ENCODE peak calls at places on chromosomes 2 and 18, in eight cellular contexts. Y is WERI-Rb-1, V is A549, P is epithelial cell of esophagus, K is cardiac fibroblast, W is sigmoid colon, S is fibroblast of mammary gland, N is osteocyte. O is an unnamed sample.

GRCh38 chr2:98376301-98376945 is 30.2 kb downstream of the CNGA3 start:
- DNase-seq in N (peak; percentile 63), S (no peak), V (no peak), W (no peak), P (no peak), K (no peak), Y (peak; percentile 61), O (no peak)

GRCh38 chr2:10575566-10576300 is 114.0 kb downstream of the NOL10 start:
- DNase-seq in W (no peak), P (peak; percentile 93), S (peak; percentile 95), K (peak; percentile 56), V (peak; percentile 41), N (no peak), Y (no peak), O (no peak)

GRCh38 chr2:38508311-38509039 is 94.3 kb downstream of the HNRNPLL start:
- DNase-seq in N (peak; percentile 93), P (peak; percentile 88), K (peak; percentile 86), W (peak; percentile 95), Y (peak; percentile 94), S (peak; percentile 91), V (peak; percentile 83), O (no peak)

GRCh38 chr18:3449702-3450357 is at the start of gene TGIF1:
- DNase-seq in S (peak; percentile 80), P (peak; percentile 82), K (peak; percentile 94), V (peak; percentile 84), N (peak; percentile 91), W (peak; percentile 94), Y (peak; percentile 84), O (no peak)

GRCh38 chr2:122100371-122101150 is 345.1 kb downstream of the TSN start:
- DNase-seq in P (no peak), K (peak; percentile 46), W (no peak), Y (no peak), N (no peak), V (no peak), S (peak; percentile 12), O (no peak)

GRCh38 chr2:28956415-28956826 is 24.7 kb upstream of the TOGARAM2 start:
- DNase-seq in S (peak; percentile 41), K (peak; percentile 34), V (no peak), W (no peak), P (no peak), Y (peak; percentile 46), N (no peak), O (no peak)

GRCh38 chr2:119693967-119694366 is 15.0 kb downstream of the TMEM177 start:
- DNase-seq in N (no peak), Y (no peak), P (no peak), K (no peak), W (peak; percentile 8), V (no peak), S (no peak), O (no peak)

GRCh38 chr2:40403233-40403841 is 48.6 kb downstream of the SLC8A1 start:
- DNase-seq in S (peak; percentile 96), P (peak; percentile 91), K (peak; percentile 86), W (no peak), N (no peak), Y (no peak), V (peak; percentile 4), O (no peak)

GRCh38 chr2:102337012-102337411 is 18.6 kb upstream of the IL18R1 start:
- DNase-seq in V (peak; percentile 35), N (no peak), K (peak; percentile 79), W (no peak), Y (no peak), P (peak; percentile 85), S (peak; percentile 81), O (no peak)

GRCh38 chr18:8367217-8367988 is 241.8 kb upstream of the RAB12 start:
- DNase-seq in P (peak; percentile 30), Y (peak; percentile 54), W (no peak), N (no peak), K (peak; percentile 11), S (no peak), V (peak; percentile 7), O (no peak)

GRCh38 chr2:75428627-75429026 is 132.1 kb downstream of the EVA1A start:
- DNase-seq in S (no peak), N (no peak), P (no peak), W (no peak), Y (no peak), V (no peak), K (no peak), O (no peak)

GRCh38 chr2:234373060-234373459 is 123.8 kb downstream of the ARL4C start:
- DNase-seq in W (no peak), Y (no peak), K (no peak), S (no peak), P (peak; percentile 75), N (no peak), V (peak; percentile 39), O (no peak)

GRCh38 chr18:22488554-22488953 is 70.8 kb upstream of the CTAGE1 start:
- DNase-seq in K (peak; percentile 68), S (peak; percentile 84), W (peak; percentile 70), N (no peak), V (no peak), P (no peak), Y (no peak), O (no peak)

GRCh38 chr18:22493940-22494339 is 76.2 kb upstream of the CTAGE1 start:
- DNase-seq in N (no peak), P (no peak), W (no peak), Y (no peak), K (peak; percentile 60), S (peak; percentile 29), V (no peak), O (no peak)

GRCh38 chr18:22489694-22490093 is 72.0 kb upstream of the CTAGE1 start:
- DNase-seq in S (peak; percentile 19), W (no peak), V (peak; percentile 48), Y (no peak), P (peak; percentile 72), N (no peak), K (no peak), O (no peak)

GRCh38 chr18:22493255-22493654 is 75.5 kb upstream of the CTAGE1 start:
- DNase-seq in W (no peak), Y (no peak), K (no peak), V (no peak), P (no peak), N (no peak), S (no peak), O (no peak)

DNA sequence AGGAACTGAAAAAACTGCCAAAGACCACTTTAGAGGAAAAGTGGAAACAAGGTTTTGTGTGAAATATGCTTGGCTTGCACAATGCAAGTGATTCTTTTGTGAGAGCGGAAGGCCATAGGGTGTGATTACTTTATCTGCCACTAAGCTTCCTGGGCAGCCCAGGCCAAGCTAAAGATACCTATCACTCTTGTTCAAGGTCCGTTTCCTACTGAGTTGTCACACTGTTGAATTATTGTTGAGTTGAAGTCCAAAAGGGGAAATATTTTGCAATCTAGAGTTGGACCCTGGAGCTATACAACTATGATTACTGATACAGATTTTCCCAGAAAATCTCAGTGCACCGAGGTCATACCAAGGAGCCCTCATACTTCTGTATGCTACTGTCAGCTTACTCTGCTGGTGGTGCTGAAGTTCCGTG is 72.7 kb upstream of the CTAGE1 start:
- DNase-seq in N (no peak), S (no peak), Y (no peak), P (no peak), W (no peak), V (peak; percentile 12), K (no peak), O (no peak)
- TF ChIP-seq CTCF in N (no peak), S (no peak), Y (no peak), P (no peak), W (no peak), V (no peak), K (no peak), O (peak; percentile 9)

DNA sequence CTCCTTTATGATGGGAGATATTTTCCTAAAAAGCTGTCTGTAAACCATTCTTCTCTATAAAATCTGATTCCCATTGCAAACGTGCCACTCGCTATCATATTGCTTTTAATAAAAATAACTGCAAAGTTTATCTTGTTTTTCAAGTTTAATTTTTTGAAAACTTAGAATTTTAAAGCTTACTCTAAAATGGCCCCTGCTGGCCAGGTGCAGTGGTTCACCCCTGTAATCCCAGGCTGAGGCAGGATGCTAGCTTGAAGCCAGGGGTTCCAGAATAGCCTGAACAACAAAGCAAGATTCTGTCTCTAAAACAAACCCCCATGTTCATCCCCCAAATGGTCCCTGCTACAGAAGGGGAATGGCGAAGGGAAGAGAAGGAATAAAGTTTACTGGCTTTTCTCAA is 25.6 kb downstream of the CNRIP1 start:
- DNase-seq in V (no peak), K (no peak), N (no peak), S (no peak), Y (no peak), P (no peak), W (no peak), O (no peak)
- TF ChIP-seq CTCF in V (no peak), K (no peak), N (no peak), S (no peak), Y (no peak), P (no peak), W (no peak), O (no peak)

DNA sequence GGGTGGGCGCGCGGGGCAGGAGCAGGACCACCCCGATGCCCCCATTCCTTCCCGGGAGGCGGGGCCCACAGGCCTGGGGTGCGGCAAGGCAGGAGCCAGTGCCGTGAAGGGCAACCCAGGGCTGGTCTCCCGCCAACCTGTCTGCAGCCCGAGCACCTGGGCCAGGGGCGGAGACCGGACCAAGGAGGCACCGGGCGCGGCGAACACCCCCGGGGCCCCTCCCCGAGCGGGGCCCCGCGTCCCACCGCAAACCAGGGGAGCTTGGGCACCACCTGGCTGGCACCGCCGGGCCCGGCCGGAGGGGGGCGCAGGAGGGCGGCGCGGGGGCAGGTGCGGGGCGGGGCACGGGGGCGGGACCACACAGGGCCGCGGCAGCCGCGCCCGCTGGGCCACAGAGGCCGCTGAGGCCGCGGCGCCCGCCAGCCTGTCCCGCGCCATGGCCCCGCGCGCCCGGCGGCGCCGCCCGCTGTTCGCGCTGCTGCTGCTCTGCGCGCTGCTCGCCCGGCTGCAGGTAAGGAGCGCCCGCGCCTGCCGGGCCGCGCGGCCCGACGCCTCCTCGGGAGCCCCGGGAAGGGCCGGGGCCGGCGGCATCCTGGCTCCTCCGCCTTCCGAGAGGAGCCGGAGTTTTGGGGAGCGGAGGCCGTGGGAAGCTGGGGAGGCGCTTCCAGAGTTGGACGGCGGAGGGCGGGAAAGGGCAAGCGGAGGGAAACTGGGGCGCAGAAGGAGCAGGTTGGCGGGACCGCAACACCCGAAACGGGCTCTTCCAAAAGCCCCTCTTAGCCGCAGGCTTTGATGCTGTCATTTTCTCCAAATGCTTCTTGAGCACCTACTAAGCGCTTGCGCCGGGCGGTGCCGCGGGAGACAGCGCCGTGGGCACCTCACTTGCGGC is at the start of gene TNFRSF11A:
- DNase-seq in N (no peak), V (peak; percentile 57), P (peak; percentile 60), K (peak; percentile 12), S (peak; percentile 8), Y (peak; percentile 60), W (no peak), O (no peak)
- TF ChIP-seq CTCF in N (peak; percentile 32), V (peak; percentile 61), P (peak; percentile 10), K (no peak), S (no peak), Y (peak; percentile 47), W (no peak), O (peak; percentile 50)

GRCh38 chr2:83191316-83191715 is 1267.8 kb downstream of the SUCLG1 start:
- DNase-seq in W (no peak), S (no peak), P (no peak), Y (no peak), K (peak; percentile 13), V (no peak), N (no peak), O (no peak)

DNA sequence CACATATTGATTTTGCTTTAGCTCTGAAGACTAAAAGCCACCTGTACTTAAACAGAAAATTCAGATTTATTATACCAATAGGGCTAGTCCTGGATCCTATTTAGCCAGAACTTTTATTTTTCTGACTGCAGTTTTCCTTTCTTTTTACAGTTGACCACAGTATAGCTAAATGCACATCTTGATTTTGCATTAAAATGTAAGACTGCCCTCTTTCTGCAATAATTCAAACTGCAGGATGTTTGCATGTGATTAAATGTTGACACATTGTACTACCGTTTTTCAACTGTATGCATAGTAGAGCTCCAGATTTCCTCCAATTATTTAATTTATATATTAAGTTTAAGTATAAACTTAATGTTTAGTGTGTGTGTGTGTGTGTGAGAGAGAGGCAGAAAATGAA is 1262.9 kb downstream of the SUCLG1 start:
- DNase-seq in P (peak; percentile 55), S (peak; percentile 7), W (no peak), N (no peak), K (peak; percentile 81), Y (no peak), V (peak; percentile 15), O (no peak)
- TF ChIP-seq CTCF in P (peak; percentile 58), S (peak; percentile 27), W (peak; percentile 32), N (peak; percentile 77), K (peak; percentile 51), Y (peak; percentile 34), V (no peak), O (peak; percentile 85)

O was measured in chondrocyte.